ENCODE peak calls at places on chromosomes 2 and 18, in four cellular contexts. L is stomach, N is upper lobe of left lung, F is suprapubic skin. U is an unnamed sample.

GRCh38 chr18:32553174-32553573 is 82.5 kb upstream of the GAREM1 start:
- DNase-seq in L (no peak), N (no peak), F (no peak), U (no peak)

GRCh38 chr2:201458381-201458780 is 6.8 kb downstream of the STRADB start:
- DNase-seq in L (no peak), N (no peak), F (no peak), U (no peak)

GRCh38 chr2:167794554-167795255 is 452.7 kb downstream of the STK39 start:
- DNase-seq in L (no peak), N (no peak), F (no peak), U (no peak)

GRCh38 chr2:45637440-45637839 is 14.0 kb upstream of the PRKCE start:
- DNase-seq in L (no peak), N (peak), F (no peak), U (no peak)

GRCh38 chr2:118168606-118169005 is 80.3 kb downstream of the INSIG2 start:
- DNase-seq in L (no peak), N (no peak), F (no peak), U (no peak)

GRCh38 chr2:229269146-229269545 is 1.9 kb downstream of the PID1 start:
- DNase-seq in L (no peak), N (no peak), F (no peak), U (no peak)

GRCh38 chr2:166042356-166042755 is 85.5 kb downstream of the SCN1A start:
- DNase-seq in L (no peak), N (no peak), F (no peak), U (no peak)

GRCh38 chr2:121375621-121376159 is 90.7 kb upstream of the TFCP2L1 start:
- DNase-seq in L (no peak), N (no peak), F (no peak), U (no peak)

GRCh38 chr18:47417807-47418206 is 166.3 kb upstream of the SKOR2 start:
- DNase-seq in L (no peak), N (no peak), F (no peak), U (no peak)

GRCh38 chr2:36193680-36194079 is 161.9 kb upstream of the CRIM1 start:
- DNase-seq in L (no peak), N (no peak), F (no peak), U (no peak)

GRCh38 chr2:27571681-27572080 is 11.2 kb upstream of the ZNF512 start:
- DNase-seq in L (no peak), N (no peak), F (no peak), U (no peak)

GRCh38 chr2:48902521-48902920 is 147.0 kb upstream of the LHCGR start:
- DNase-seq in L (no peak), N (no peak), F (no peak), U (no peak)

GRCh38 chr18:49651033-49651432 is 89.2 kb downstream of the LIPG start:
- DNase-seq in L (peak), N (no peak), F (no peak), U (no peak)

GRCh38 chr18:65768379-65768778 is 17.6 kb downstream of the CDH7 start:
- DNase-seq in L (no peak), N (no peak), F (no peak), U (no peak)

GRCh38 chr18:34978533-34978893 is 62.7 kb upstream of the MAPRE2 start:
- DNase-seq in L (no peak), N (no peak), F (no peak), U (no peak)

GRCh38 chr18:3540805-3541548 is 91.0 kb downstream of the TGIF1 start:
- DNase-seq in L (no peak), N (peak), F (no peak), U (no peak)
- TF ChIP-seq EP300 in L (no peak), N (no peak), F (no peak), U (no peak)

GRCh38 chr2:63841254-63842022 is at the start of gene UGP2:
- DNase-seq in L (peak), N (peak), F (peak), U (peak)
- TF ChIP-seq CTCF in L (peak), N (no peak), F (no peak), U (no peak)

GRCh38 chr2:172788871-172789270 is 53.2 kb downstream of the RAPGEF4 start:
- DNase-seq in L (no peak), N (no peak), F (no peak), U (no peak)

GRCh38 chr2:172791953-172792352 is 56.3 kb downstream of the RAPGEF4 start:
- DNase-seq in L (no peak), N (no peak), F (no peak), U (no peak)

GRCh38 chr2:172792711-172793110 is 57.1 kb downstream of the RAPGEF4 start:
- DNase-seq in L (no peak), N (no peak), F (no peak), U (no peak)

GRCh38 chr2:172790404-172790803 is 54.8 kb downstream of the RAPGEF4 start:
- DNase-seq in L (no peak), N (no peak), F (no peak), U (no peak)
- TF ChIP-seq EP300 in L (no peak), N (no peak), F (no peak), U (no peak)

GRCh38 chr18:58671122-58671940 is at the start of gene MALT1:
- DNase-seq in L (peak), N (peak), F (peak), U (peak)
- TF ChIP-seq CTCF in L (no peak), N (no peak), F (no peak), U (peak)

U was measured in ovary.